ENCODE peak calls at places on chromosomes 2 and 18, in four cellular contexts. J is heart right ventricle, K is ovary, Z is left ventricle myocardium inferior. A is an unnamed sample.

GRCh38 chr2:43539436-43539835 is 56.4 kb downstream of the THADA start:
- DNase-seq in J (no peak), K (no peak), Z (no peak), A (no peak)

GRCh38 chr2:3126686-3127278 is 250.8 kb downstream of the EIPR1 start:
- DNase-seq in J (no peak), K (no peak), Z (no peak), A (no peak)

GRCh38 chr2:174240097-174240496 is 8.2 kb downstream of the OLA1 start:
- DNase-seq in J (no peak), K (no peak), Z (no peak), A (no peak)

GRCh38 chr2:239309398-239310245 is 91.2 kb downstream of the HDAC4 start:
- DNase-seq in J (no peak), K (no peak), Z (no peak), A (no peak)

GRCh38 chr2:76413436-76413835 is 702.7 kb upstream of the GCFC2 start:
- DNase-seq in J (no peak), K (no peak), Z (no peak), A (no peak)

GRCh38 chr2:67994716-67995115 is 68.1 kb downstream of the C1D start:
- DNase-seq in J (no peak), K (no peak), Z (no peak), A (no peak)

GRCh38 chr2:56077352-56077915 is 106.4 kb upstream of the CCDC85A start:
- DNase-seq in J (no peak), K (no peak), Z (no peak), A (no peak)

GRCh38 chr2:9877026-9877425 is 33.8 kb downstream of the TAF1B start:
- DNase-seq in J (no peak), K (no peak), Z (no peak), A (no peak)

GRCh38 chr2:72263781-72264060 is 116.1 kb upstream of the CYP26B1 start:
- DNase-seq in J (no peak), K (no peak), Z (no peak), A (no peak)

GRCh38 chr2:24559714-24560113 is 68.7 kb downstream of the NCOA1 start:
- DNase-seq in J (no peak), K (no peak), Z (no peak), A (no peak)

GRCh38 chr2:61478086-61478485 is 7.2 kb upstream of the USP34 start:
- DNase-seq in J (no peak), K (no peak), Z (no peak), A (no peak)

GRCh38 chr2:45288532-45288931 is 279.3 kb upstream of the SIX2 start:
- DNase-seq in J (no peak), K (no peak), Z (no peak), A (no peak)

GRCh38 chr18:26868968-26869586 is 3.6 kb upstream of the AQP4 start:
- DNase-seq in J (no peak), K (peak; percentile 43), Z (no peak), A (no peak)

GRCh38 chr2:237895544-237896506 is 36.4 kb downstream of the RAMP1 start:
- DNase-seq in J (peak; percentile 73), K (no peak), Z (peak; percentile 74), A (peak; percentile 89)

GRCh38 chr2:51624995-51625394 is 593.1 kb upstream of the NRXN1 start:
- DNase-seq in J (no peak), K (no peak), Z (no peak), A (no peak)

GRCh38 chr2:160584972-160585494 is 91.4 kb upstream of the RBMS1 start:
- DNase-seq in J (no peak), K (no peak), Z (no peak), A (no peak)

GRCh38 chr18:79552696-79553095 is 126.9 kb upstream of the CTDP1 start:
- DNase-seq in J (no peak), K (peak; percentile 3), Z (no peak), A (peak; percentile 61)

GRCh38 chr2:190277234-190278112 is 42.2 kb downstream of the HIBCH start:
- DNase-seq in J (no peak), K (no peak), Z (no peak), A (no peak)

GRCh38 chr2:174028935-174029334 is 63.8 kb upstream of the SP3 start:
- DNase-seq in J (no peak), K (no peak), Z (no peak), A (no peak)

GRCh38 chr2:241207151-241207550 is 18.7 kb downstream of the ANO7 start:
- DNase-seq in J (no peak), K (no peak), Z (no peak), A (no peak)

GRCh38 chr2:66379473-66379872 is 55.5 kb upstream of the MEIS1 start:
- DNase-seq in J (no peak), K (no peak), Z (no peak), A (no peak)

GRCh38 chr2:38074775-38075435 is 1.0 kb downstream of the CYP1B1 start:
- DNase-seq in J (peak; percentile 42), K (no peak), Z (peak; percentile 42), A (peak; percentile 77)

GRCh38 chr2:47056374-47056773 is 98.7 kb downstream of the STPG4 start:
- DNase-seq in J (peak; percentile 50), K (peak; percentile 59), Z (no peak), A (peak; percentile 80)

GRCh38 chr2:30486655-30487054 is 39.6 kb downstream of the LCLAT1 start:
- DNase-seq in J (no peak), K (no peak), Z (no peak), A (no peak)

GRCh38 chr2:46136953-46137352 is 160.3 kb upstream of the EPAS1 start:
- DNase-seq in J (no peak), K (no peak), Z (no peak), A (no peak)

GRCh38 chr18:33745396-33745795 is 167.4 kb downstream of the ASXL3 start:
- DNase-seq in J (no peak), K (no peak), Z (no peak), A (no peak)

GRCh38 chr2:53958443-53958842 is 12.3 kb downstream of the PSME4 start:
- DNase-seq in J (no peak), K (no peak), Z (no peak), A (no peak)

GRCh38 chr2:240433973-240434727 is 1.3 kb upstream of the GPC1 start:
- DNase-seq in J (peak; percentile 22), K (peak; percentile 69), Z (peak; percentile 16), A (peak; percentile 82)

DNA sequence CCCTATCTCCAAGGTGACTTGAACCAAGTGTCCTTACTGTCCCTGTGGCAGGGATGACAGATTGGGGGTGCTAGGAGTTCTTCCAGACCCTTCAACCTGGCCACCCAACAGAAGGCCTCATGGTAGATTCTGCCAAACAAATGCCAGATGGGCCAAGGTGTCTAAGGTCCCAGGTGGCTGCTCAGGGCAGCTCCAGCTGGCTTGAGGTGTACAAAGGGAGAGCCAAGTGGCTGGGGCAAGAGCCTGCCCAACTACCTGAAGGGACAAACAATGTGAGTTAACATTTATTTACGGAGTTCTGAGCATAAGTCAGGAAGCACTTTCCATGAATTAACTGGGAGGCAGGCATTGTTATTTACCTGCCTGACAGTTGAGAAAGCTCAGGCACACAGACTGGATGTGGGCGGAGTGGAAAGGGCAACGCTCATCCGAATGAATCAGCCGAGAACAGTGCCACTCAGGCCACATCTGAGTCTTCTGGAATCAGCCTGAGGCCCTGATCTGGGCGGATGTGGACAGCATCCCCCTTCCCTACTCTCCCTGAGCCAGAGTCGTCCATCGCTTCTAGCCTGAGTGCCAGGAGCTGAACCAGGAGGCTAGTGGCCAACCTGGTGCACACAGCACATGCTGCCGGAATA is 4.4 kb upstream of the KCNIP3 start:
- DNase-seq in J (no peak), K (no peak), Z (no peak), A (no peak)
- H3K9me3 ChIP-seq in J (peaks cover 23% of the 10 kb centered on the region), K (no peaks in the 10 kb centered on the region), Z (peaks cover 28% of the 10 kb centered on the region), A (peaks cover 4% of the 10 kb centered on the region)

GRCh38 chr2:220356076-220356475 is 728.6 kb downstream of the SLC4A3 start:
- DNase-seq in J (no peak), K (no peak), Z (no peak), A (no peak)
- H3K27ac ChIP-seq in J (no peak overlapping the region), K (no peak overlapping the region), Z (no peak overlapping the region), A (no peak overlapping the region)

DNA sequence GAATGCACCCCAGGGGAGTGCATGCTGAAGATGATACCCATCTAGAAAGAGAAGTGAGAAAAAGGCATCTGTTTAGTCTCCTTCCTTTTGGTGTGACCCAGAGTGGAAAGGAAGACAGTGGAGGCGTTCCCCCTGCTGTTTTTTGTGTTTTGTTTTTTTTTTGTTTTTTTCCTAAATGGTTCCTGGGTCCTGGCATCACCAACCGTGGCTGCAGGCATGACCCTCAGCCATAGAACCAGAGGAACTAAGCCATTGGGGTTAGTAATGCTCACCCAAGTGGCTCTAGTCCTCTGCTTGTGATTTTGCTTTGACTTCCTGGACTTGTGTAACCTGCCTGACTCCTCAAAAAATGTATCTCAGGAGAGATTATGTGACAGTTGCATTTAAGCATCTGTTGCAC is 451.3 kb downstream of the DCC start:
- DNase-seq in J (no peak), K (no peak), Z (no peak), A (no peak)
- H3K9me3 ChIP-seq in J (peaks cover 55% of the 10 kb centered on the region), K (no peaks in the 10 kb centered on the region), Z (peaks cover 92% of the 10 kb centered on the region), A (peaks cover 4% of the 10 kb centered on the region)

DNA sequence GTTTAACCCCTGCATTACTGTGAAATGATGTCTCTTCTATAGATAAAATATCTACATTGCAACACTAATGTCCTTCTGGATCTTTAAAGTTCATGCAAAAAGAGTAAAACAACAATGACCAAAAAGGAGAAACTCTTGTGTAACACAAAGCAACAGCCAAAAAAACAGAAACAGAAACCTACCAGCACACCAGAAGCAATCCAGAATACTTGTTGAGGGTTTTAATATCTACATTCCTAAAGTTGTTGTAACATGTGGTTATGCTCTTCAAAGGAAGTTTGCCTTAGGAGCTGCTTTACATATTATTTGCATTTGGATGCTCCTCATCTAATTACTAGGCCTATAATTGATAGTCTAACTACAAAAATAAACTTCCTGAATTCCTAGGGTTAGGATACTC is 157.2 kb downstream of the BABAM2 start:
- DNase-seq in J (no peak), K (no peak), Z (no peak), A (no peak)
- H3K27ac ChIP-seq in J (no peak overlapping the region), K (no peak overlapping the region), Z (no peak overlapping the region), A (no peak overlapping the region)

GRCh38 chr18:71837560-71837959 is 706.6 kb downstream of the CBLN2 start:
- DNase-seq in J (no peak), K (no peak), Z (no peak), A (no peak)
- H3K9me3 ChIP-seq in J (no peaks in the 10 kb centered on the region), K (no peaks in the 10 kb centered on the region), Z (no peaks in the 10 kb centered on the region), A (no peaks in the 10 kb centered on the region)

GRCh38 chr2:842151-842792 is 108.4 kb upstream of the SNTG2 start:
- DNase-seq in J (no peak), K (no peak), Z (no peak), A (no peak)

GRCh38 chr2:844725-845124 is 105.9 kb upstream of the SNTG2 start:
- DNase-seq in J (no peak), K (no peak), Z (no peak), A (no peak)

DNA sequence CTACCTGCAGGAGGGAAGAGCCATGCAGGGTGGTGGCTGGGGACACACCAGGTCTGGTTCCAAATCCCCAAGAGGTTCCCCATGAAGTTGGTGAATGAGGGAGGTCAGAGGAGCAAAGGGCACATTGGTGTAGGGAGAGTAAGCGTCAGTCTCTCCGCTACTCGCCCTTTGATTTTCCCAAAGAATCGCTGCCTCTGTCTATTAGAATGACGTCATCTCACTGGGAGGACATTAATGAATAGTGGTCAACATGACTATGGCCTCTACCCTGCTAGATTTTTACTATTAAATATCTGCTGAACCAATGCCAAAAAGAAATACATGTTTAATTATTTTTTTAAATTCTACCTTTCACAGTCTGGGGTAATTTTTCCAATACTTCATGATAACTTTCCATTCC is 109.6 kb upstream of the SNTG2 start:
- DNase-seq in J (no peak), K (no peak), Z (no peak), A (no peak)
- H3K27ac ChIP-seq in J (no peak overlapping the region), K (no peak overlapping the region), Z (no peak overlapping the region), A (no peak overlapping the region)